ENCODE peak calls at places on chromosomes 5 and 9, in seven cellular contexts. B is prostate gland; L is activated CD4-positive, alpha-beta T cell treated with anti-CD3 and anti-CD28 coated beads, Interleukin-2, amount 10 ng/mL, durations not matched to agents 7 days and 5 days; Y is mesendoderm; P is GM23338; C is effector memory CD4-positive, alpha-beta T cell; Z is G401. Q is an unnamed sample.

GRCh38 chr5:56176155-56176798 is 56.9 kb downstream of the ANKRD55 start:
- DNase-seq in B (no peak), L (no peak), Y (no peak), P (no peak), C (no peak), Z (no peak), Q (peak)

GRCh38 chr5:417765-418559 is 25.0 kb upstream of the EXOC3 start:
- DNase-seq in B (no peak), L (no peak), Y (no peak), P (no peak), C (no peak), Z (no peak), Q (no peak)

GRCh38 chr9:127418037-127418471 is 6.1 kb upstream of the ZNF79 start:
- DNase-seq in B (no peak), L (peak), Y (peak), P (peak), C (no peak), Z (no peak), Q (peak)

GRCh38 chr5:177317959-177318377 is 6.3 kb upstream of the MXD3 start:
- DNase-seq in B (peak), L (peak), Y (peak), P (peak), C (peak), Z (peak), Q (peak)

GRCh38 chr5:103031607-103032006 is 88.3 kb downstream of the GIN1 start:
- DNase-seq in B (no peak), L (no peak), Y (peak), P (peak), C (no peak), Z (no peak), Q (no peak)

GRCh38 chr9:133604214-133604613 is 5.0 kb downstream of the FAM163B start:
- DNase-seq in B (no peak), L (peak), Y (no peak), P (no peak), C (no peak), Z (peak), Q (peak)

GRCh38 chr9:18821794-18822193 is 211.2 kb downstream of the SAXO1 start:
- DNase-seq in B (no peak), L (no peak), Y (peak), P (peak), C (no peak), Z (no peak), Q (peak)

GRCh38 chr9:132026932-132027585 is 52.6 kb downstream of the MED27 start:
- DNase-seq in B (no peak), L (no peak), Y (peak), P (peak), C (no peak), Z (no peak), Q (no peak)

GRCh38 chr9:124286292-124286931 is 28.7 kb downstream of the NEK6 start:
- DNase-seq in B (no peak), L (peak), Y (no peak), P (no peak), C (no peak), Z (no peak), Q (peak)

GRCh38 chr9:15735083-15735974 is 182.5 kb downstream of the CCDC171 start:
- DNase-seq in B (peak), L (no peak), Y (no peak), P (no peak), C (no peak), Z (no peak), Q (no peak)

Q was measured in left kidney.